ENCODE peak calls at places on chromosomes 2 and 18, in four cellular contexts. Z is HCT116, H is GM12878, B is GM23338. K is an unnamed sample.

GRCh38 chr2:216776076-216776726 is 80.9 kb upstream of the IGFBP5 start:
- DNase-seq in H (no peak), B (no peak), Z (no peak), K (no peak)

GRCh38 chr2:15751477-15751876 is 159.8 kb downstream of the DDX1 start:
- DNase-seq in Z (no peak), B (no peak), H (no peak), K (no peak)

GRCh38 chr2:58042486-58042970 is 4.1 kb upstream of the VRK2 start:
- DNase-seq in H (no peak), Z (peak; percentile 92), B (no peak), K (peak; percentile 14)

GRCh38 chr2:25355270-25355669 is 13.5 kb upstream of the DNMT3A start:
- DNase-seq in H (no peak), B (no peak), Z (no peak), K (no peak)

GRCh38 chr2:134408386-134408785 is 154.5 kb downstream of the MGAT5 start:
- DNase-seq in H (no peak), Z (no peak), B (no peak), K (no peak)

GRCh38 chr2:69077224-69077953 is 64.4 kb downstream of the ANTXR1 start:
- DNase-seq in Z (no peak), B (peak; percentile 4), H (no peak), K (no peak)

GRCh38 chr18:74289137-74289536 is 2.6 kb downstream of the CYB5A start:
- DNase-seq in B (no peak), Z (no peak), H (no peak), K (no peak)

GRCh38 chr2:236988690-236989639 is 96.7 kb upstream of the COPS8 start:
- DNase-seq in H (no peak), Z (no peak), B (no peak), K (no peak)

GRCh38 chr18:1499265-1499664 is 594.6 kb downstream of the ADCYAP1 start:
- DNase-seq in Z (no peak), H (no peak), B (no peak), K (no peak)

GRCh38 chr2:70161069-70161534 is 29.7 kb downstream of the C2orf42 start:
- DNase-seq in B (peak; percentile 41), H (peak; percentile 99), Z (no peak), K (no peak)

GRCh38 chr2:192957425-192957824 is 762.7 kb upstream of the TMEFF2 start:
- DNase-seq in Z (no peak), H (no peak), B (no peak), K (no peak)

GRCh38 chr2:20916604-20917286 is 93.8 kb upstream of the LDAH start:
- DNase-seq in B (peak; percentile 12), Z (no peak), H (no peak), K (no peak)

GRCh38 chr2:43082111-43082877 is 144.1 kb downstream of the ZFP36L2 start:
- DNase-seq in Z (no peak), B (no peak), H (no peak), K (no peak)

GRCh38 chr18:36446059-36446458 is 148.5 kb downstream of the FHOD3 start:
- DNase-seq in Z (no peak), B (no peak), H (no peak), K (no peak)

GRCh38 chr18:9575558-9575957 is 38.8 kb downstream of the PPP4R1 start:
- DNase-seq in B (peak; percentile 83), Z (peak; percentile 89), H (no peak), K (no peak)

GRCh38 chr2:163573652-163574051 is 162.2 kb downstream of the FIGN start:
- DNase-seq in B (no peak), Z (no peak), H (no peak), K (no peak)

GRCh38 chr2:231394201-231395141 is 1.0 kb upstream of the B3GNT7 start:
- DNase-seq in B (peak; percentile 86), H (peak; percentile 87), Z (no peak), K (no peak)

GRCh38 chr2:32464441-32464840 is 107.6 kb downstream of the BIRC6 start:
- DNase-seq in Z (no peak), B (no peak), H (no peak), K (no peak)

GRCh38 chr2:9071032-9071431 is 67.5 kb upstream of the MBOAT2 start:
- DNase-seq in Z (peak; percentile 99), H (no peak), B (no peak), K (no peak)

GRCh38 chr2:169715379-169716228 is 18.0 kb upstream of the KLHL23 start:
- DNase-seq in Z (no peak), B (no peak), H (no peak), K (no peak)

GRCh38 chr2:25030702-25031101 is 11.2 kb upstream of the EFR3B start:
- DNase-seq in Z (no peak), H (no peak), B (no peak), K (no peak)

GRCh38 chr2:106126295-106126694 is 67.8 kb downstream of the UXS1 start:
- DNase-seq in B (no peak), H (no peak), Z (no peak), K (no peak)

GRCh38 chr2:113812204-113812603 is 55.8 kb upstream of the SLC35F5 start:
- DNase-seq in B (no peak), Z (no peak), H (no peak), K (no peak)

GRCh38 chr18:1092228-1092627 is 187.6 kb downstream of the ADCYAP1 start:
- DNase-seq in Z (no peak), B (peak; percentile 75), H (no peak), K (no peak)

DNA sequence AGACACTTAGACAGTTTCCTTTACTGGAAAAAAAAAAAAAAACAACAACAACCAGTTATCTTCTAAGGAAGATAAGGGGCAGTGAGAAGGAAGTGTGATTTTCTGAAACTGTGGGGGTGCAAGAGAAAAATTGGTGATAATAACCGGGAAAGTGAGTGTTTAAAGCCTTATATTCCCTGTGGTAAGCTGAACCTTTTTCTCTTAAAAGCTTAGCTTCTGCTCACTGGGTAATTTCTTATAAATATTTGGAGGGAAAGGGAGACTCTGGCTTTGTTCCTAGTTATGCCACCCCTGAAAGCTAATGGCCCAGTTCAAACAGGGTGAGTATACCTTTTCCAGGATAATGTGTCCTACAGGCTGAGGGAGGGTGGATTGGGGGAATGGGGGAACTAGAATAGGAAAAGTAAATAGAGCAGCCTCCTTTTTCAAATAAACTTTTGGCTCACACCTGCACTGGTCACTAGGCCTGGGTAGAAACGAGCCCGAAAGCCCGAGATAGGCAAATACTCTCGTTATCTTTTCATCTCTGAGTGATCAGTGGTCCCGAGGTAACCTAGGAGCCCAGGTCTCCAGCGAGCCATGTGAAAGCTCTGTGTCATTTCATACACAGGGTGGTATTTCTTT is 15.4 kb upstream of the SRBD1 start:
- DNase-seq in Z (no peak), H (no peak), B (no peak), K (no peak)
- TF ChIP-seq POLR2AphosphoS5 in Z (no peak), H (no peak), B (no peak), K (no peak)

GRCh38 chr2:78766459-78766858 is 259.0 kb upstream of the REG3G start:
- DNase-seq in B (no peak), H (no peak), Z (no peak), K (no peak)
- TF ChIP-seq EZH2 in B (no peak), H (no peak), Z (no peak), K (no peak)

GRCh38 chr2:26712486-26713465 is 20.3 kb downstream of the KCNK3 start:
- DNase-seq in H (no peak), B (no peak), Z (no peak), K (no peak)
- TF ChIP-seq POLR2AphosphoS5 in H (no peak), B (no peak), Z (no peak), K (no peak)

DNA sequence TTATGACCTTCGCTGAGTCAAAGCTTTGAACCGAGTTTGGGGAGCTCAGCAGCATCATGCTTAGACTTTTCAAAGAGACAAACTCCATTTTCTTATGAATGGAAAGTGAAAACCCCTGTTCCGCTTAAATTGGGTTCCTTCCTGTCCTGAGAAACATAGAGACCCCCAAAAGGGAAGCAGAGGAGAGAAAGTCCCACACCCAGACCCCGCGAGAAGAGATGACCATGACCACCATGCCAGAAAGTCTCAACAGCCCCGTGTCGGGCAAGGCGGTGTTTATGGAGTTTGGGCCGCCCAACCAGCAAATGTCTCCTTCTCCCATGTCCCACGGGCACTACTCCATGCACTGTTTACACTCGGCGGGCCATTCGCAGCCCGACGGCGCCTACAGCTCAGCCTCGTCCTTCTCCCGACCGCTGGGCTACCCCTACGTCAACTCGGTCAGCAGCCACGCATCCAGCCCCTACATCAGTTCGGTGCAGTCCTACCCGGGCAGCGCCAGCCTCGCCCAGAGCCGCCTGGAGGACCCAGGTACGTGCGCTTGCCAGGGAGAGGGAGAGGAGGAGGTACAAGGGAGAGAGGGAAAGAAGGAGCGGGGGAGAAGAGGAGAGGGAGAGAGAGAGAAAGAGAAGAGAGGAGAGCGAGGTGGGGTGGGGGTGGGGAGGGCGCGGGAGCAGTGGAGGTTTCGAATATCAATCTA is at the start of gene DLX1:
- DNase-seq in H (no peak), Z (no peak), B (no peak), K (no peak)
- TF ChIP-seq EZH2 in H (no peak), Z (no peak), B (peak; percentile 83), K (no peak)

K was measured in SK-N-MC.